ENCODE peak calls at places on chromosomes 4 and X, in five cellular contexts. C is iris pigment epithelial cell, W is epithelial cell of prostate, A is NCI-H1417, J is left lung. D is an unnamed sample.

GRCh38 chrX:121000589-121000988 is 15.0 kb upstream of the CT47A1 start:
- DNase-seq in C (peak), W (no peak), A (no peak), J (no peak), D (no peak)

GRCh38 chr4:32560306-32560705 is 1840.1 kb downstream of the PCDH7 start:
- DNase-seq in C (peak), W (no peak), A (no peak), J (no peak), D (no peak)

GRCh38 chr4:123785515-123785914 is 388.9 kb downstream of the SPRY1 start:
- DNase-seq in C (peak), W (peak), A (no peak), J (no peak), D (peak)

GRCh38 chr4:47899639-47900038 is 14.7 kb downstream of the NFXL1 start:
- DNase-seq in C (no peak), W (no peak), A (peak), J (no peak), D (no peak)

GRCh38 chrX:102849396-102849795 is 87.7 kb upstream of the RAB40AL start:
- DNase-seq in C (no peak), W (no peak), A (no peak), J (no peak), D (no peak)

GRCh38 chrX:136047969-136048368 is 62.7 kb downstream of the SLC9A6 start:
- DNase-seq in C (peak), W (no peak), A (no peak), J (no peak), D (peak)

GRCh38 chr4:101977096-101977495 is 186.6 kb downstream of the BANK1 start:
- DNase-seq in C (peak), W (peak), A (no peak), J (no peak), D (peak)

GRCh38 chr4:156705291-156705690 is 266.3 kb downstream of the PDGFC start:
- DNase-seq in C (peak), W (no peak), A (no peak), J (no peak), D (peak)

GRCh38 chr4:153486281-153487151 is 20.4 kb downstream of the TMEM131L start:
- DNase-seq in C (peak), W (peak), A (no peak), J (no peak), D (peak)

GRCh38 chrX:97267916-97268680 is 384.4 kb downstream of the RPA4 start:
- DNase-seq in C (peak), W (no peak), A (no peak), J (no peak), D (peak)

GRCh38 chrX:130111220-130111934 is 1.1 kb upstream of the ELF4 start:
- DNase-seq in C (no peak), W (no peak), A (no peak), J (no peak), D (peak)

GRCh38 chr4:169604131-169604900 is 8.1 kb downstream of the NEK1 start:
- DNase-seq in C (peak), W (no peak), A (no peak), J (no peak), D (peak)

GRCh38 chr4:6974138-6974848 is 64.7 kb downstream of the TBC1D14 start:
- DNase-seq in C (peak), W (peak), A (peak), J (no peak), D (peak)

GRCh38 chr4:22625301-22625700 is 67.4 kb upstream of the GBA3 start:
- DNase-seq in C (no peak), W (no peak), A (no peak), J (no peak), D (peak)

GRCh38 chr4:52617467-52618017 is 41.6 kb downstream of the USP46 start:
- DNase-seq in C (no peak), W (no peak), A (no peak), J (no peak), D (no peak)

GRCh38 chrX:1754077-1754476 is 139.2 kb downstream of the ASMT start:
- DNase-seq in C (no peak), W (no peak), A (no peak), J (no peak), D (peak)

GRCh38 chr4:53478671-53479456 is 101.4 kb downstream of the FIP1L1 start:
- DNase-seq in C (peak), W (peak), A (no peak), J (no peak), D (peak)

GRCh38 chr4:174631901-174632758 is 109.8 kb upstream of the HPGD start:
- DNase-seq in C (peak), W (no peak), A (peak), J (no peak), D (peak)

GRCh38 chr4:40475609-40476008 is 140.5 kb downstream of the CHRNA9 start:
- DNase-seq in C (no peak), W (no peak), A (peak), J (no peak), D (no peak)

GRCh38 chr4:183729430-183730328 is 70.6 kb downstream of the TRAPPC11 start:
- DNase-seq in C (peak), W (peak), A (no peak), J (no peak), D (peak)

GRCh38 chrX:10579018-10579752 is 41.2 kb downstream of the MID1 start:
- DNase-seq in C (peak), W (no peak), A (no peak), J (no peak), D (peak)

GRCh38 chr4:123896446-123897071 is 500.0 kb downstream of the SPRY1 start:
- DNase-seq in C (peak), W (no peak), A (no peak), J (no peak), D (peak)

GRCh38 chrX:138996268-138996667 is 284.8 kb upstream of the FGF13 start:
- DNase-seq in C (no peak), W (no peak), A (no peak), J (no peak), D (no peak)

GRCh38 chr4:88690355-88690754 is 7.3 kb downstream of the NAP1L5 start:
- DNase-seq in C (peak), W (no peak), A (no peak), J (no peak), D (peak)

GRCh38 chr4:128847074-128847724 is 37.7 kb downstream of the JADE1 start:
- DNase-seq in C (peak), W (no peak), A (peak), J (no peak), D (no peak)

GRCh38 chr4:164251257-164251656 is 502.7 kb upstream of the SMIM31 start:
- DNase-seq in C (no peak), W (no peak), A (no peak), J (no peak), D (no peak)

GRCh38 chr4:141155586-141155985 is 22.3 kb upstream of the RNF150 start:
- DNase-seq in C (peak), W (no peak), A (no peak), J (no peak), D (peak)

GRCh38 chrX:134634691-134635090 is 23.6 kb downstream of the PLAC1 start:
- DNase-seq in C (peak), W (no peak), A (no peak), J (no peak), D (peak)

GRCh38 chr4:171846232-171846631 is 33.0 kb downstream of the GALNTL6 start:
- DNase-seq in C (peak), W (no peak), A (peak), J (no peak), D (peak)